ENCODE peak calls at places on chromosomes 6 and 20, in eight cellular contexts. L, U, O, B, Q, G, T and H are unnamed samples.

GRCh38 chr6:106380407-106380806 is 19.9 kb downstream of the CRYBG1 start:
- DNase-seq in L (peak), U (peak), O (no peak), B (no peak), Q (no peak), G (no peak), T (no peak), H (no peak)

GRCh38 chr20:52060794-52061714 is 130.5 kb downstream of the ZFP64 start:
- DNase-seq in L (peak), U (peak), O (no peak), B (peak), Q (no peak), G (no peak), T (no peak), H (no peak)

GRCh38 chr6:134351615-134352474 is 33.9 kb upstream of the SGK1 start:
- DNase-seq in L (no peak), U (no peak), O (peak), B (no peak), Q (no peak), G (no peak), T (no peak), H (no peak)

GRCh38 chr6:111662794-111663231 is 57.1 kb upstream of the TRAF3IP2 start:
- DNase-seq in L (no peak), U (no peak), O (no peak), B (no peak), Q (no peak), G (no peak), T (no peak), H (no peak)

GRCh38 chr20:2692036-2692885 is at the start of gene EBF4:
- DNase-seq in L (peak), U (no peak), O (peak), B (peak), Q (peak), G (peak), T (no peak), H (peak)

GRCh38 chr20:36336838-36337478 is 30.8 kb downstream of the DLGAP4 start:
- DNase-seq in L (no peak), U (no peak), O (no peak), B (no peak), Q (no peak), G (no peak), T (no peak), H (no peak)

GRCh38 chr6:2622683-2623082 is 128.0 kb downstream of the MYLK4 start:
- DNase-seq in L (peak), U (no peak), O (no peak), B (no peak), Q (no peak), G (no peak), T (no peak), H (no peak)

GRCh38 chr6:15409301-15410125 is 163.6 kb downstream of the JARID2 start:
- DNase-seq in L (no peak), U (no peak), O (no peak), B (no peak), Q (no peak), G (no peak), T (no peak), H (no peak)

GRCh38 chr6:164832410-164832809 is 477.0 kb downstream of the C6orf118 start:
- DNase-seq in L (no peak), U (no peak), O (no peak), B (no peak), Q (no peak), G (no peak), T (no peak), H (no peak)

GRCh38 chr20:50717974-50718761 is 13.2 kb upstream of the PARD6B start:
- DNase-seq in L (no peak), U (peak), O (no peak), B (no peak), Q (no peak), G (no peak), T (no peak), H (no peak)

GRCh38 chr6:146410851-146411595 is 132.6 kb upstream of the RAB32 start:
- DNase-seq in L (peak), U (peak), O (no peak), B (no peak), Q (no peak), G (no peak), T (no peak), H (no peak)

GRCh38 chr20:7601431-7601830 is 338.8 kb downstream of the HAO1 start:
- DNase-seq in L (no peak), U (peak), O (no peak), B (no peak), Q (no peak), G (no peak), T (no peak), H (no peak)

GRCh38 chr6:140174509-140174908 is 800.1 kb upstream of the CITED2 start:
- DNase-seq in L (peak), U (peak), O (no peak), B (no peak), Q (no peak), G (peak), T (no peak), H (no peak)

DNA sequence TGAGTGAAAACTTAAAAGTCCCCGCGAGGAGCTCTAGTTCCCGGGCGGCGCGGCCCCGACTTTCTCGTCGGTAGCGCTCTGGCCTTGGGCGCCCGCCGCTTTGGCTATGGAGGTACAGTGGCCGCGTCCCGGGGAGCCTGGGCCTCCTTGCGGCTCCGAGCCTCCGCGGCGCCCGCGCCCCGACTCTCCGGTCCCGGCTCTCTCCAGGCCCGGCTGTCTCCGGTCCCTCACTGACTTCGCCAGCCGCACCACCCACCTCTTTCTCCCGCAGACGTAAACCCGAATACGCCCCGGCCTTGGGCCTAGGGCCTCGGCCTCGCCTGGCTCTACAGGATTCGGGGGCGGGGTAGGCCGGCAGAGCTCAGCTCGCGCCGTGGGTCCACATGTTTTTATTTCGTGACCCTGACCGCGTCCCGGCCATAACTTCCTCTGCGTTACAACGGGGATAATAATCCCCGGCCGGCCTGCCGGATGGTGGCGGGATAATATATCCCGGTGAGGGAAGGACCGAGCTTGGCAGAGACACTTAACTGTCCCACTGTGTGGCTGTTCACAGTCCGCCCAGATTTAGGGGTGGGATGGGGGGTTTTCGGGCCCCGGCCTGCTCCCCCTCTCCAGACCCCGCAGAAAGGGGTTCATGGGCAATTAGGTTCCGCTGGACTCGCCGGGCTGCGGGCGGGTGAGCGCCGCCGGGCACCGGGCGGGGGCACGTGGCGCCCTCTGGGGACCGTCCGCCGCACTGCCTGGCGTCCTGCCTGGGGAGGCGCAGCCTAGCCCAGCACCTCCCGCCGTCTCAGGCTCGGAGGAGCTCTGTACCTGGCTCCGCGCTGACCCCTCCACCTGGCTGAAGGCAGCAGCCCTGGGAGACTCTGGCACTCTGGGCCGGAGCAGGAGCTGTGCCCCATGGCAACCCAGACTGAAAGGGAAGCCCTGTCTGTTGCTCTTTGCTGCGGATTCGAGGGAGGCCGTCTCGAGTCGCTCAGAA is 10.1 kb upstream of the TBX18 start:
- DNase-seq in L (no peak), U (peak), O (peak), B (peak), Q (peak), G (no peak), T (peak), H (peak)
- TF ChIP-seq CTCF in L (peak), U (peak), O (peak), B (peak), Q (peak), G (no peak), T (peak), H (peak)

DNA sequence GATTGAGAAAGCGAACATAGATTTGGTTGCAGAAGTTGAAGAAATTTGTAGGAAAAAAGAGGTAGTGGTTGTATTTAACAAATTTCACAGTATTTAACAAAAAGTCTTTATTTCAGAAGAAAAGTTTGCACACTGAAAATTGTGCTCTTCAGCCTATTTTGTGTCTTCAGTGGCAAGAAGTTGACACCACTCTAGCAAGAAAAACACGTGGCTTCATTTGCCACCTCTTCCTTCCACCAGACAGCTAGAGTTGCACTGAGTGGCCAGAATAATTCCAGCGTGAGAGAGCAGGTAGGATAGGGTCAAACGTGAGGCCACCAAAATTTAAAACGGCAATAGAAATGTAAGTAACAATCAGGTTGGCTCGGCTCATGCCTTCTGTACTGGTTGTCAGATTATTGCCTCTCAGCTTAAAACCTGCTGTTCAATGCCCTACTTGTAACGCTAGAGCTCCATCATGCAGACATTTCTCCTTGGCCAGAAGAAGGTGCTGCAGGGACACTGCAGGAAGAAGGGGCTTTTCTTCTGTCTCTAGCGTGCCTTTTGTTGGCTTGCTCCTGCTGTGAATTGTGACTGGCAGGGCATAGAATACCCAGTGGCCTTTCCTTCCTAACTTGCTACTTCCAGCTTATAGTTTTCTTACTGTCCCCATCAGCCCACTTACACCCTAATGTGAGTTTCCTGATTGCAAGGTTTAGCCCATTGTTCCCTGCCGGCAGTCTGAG is 12.1 kb downstream of the TRAPPC3L start:
- DNase-seq in L (no peak), U (no peak), O (no peak), B (peak), Q (no peak), G (no peak), T (no peak), H (no peak)
- TF ChIP-seq CTCF in L (peak), U (no peak), O (no peak), B (peak), Q (no peak), G (no peak), T (no peak), H (no peak)

GRCh38 chr6:135411339-135411738 is 86.2 kb downstream of the AHI1 start:
- DNase-seq in L (no peak), U (peak), O (no peak), B (no peak), Q (no peak), G (no peak), T (no peak), H (no peak)
- TF ChIP-seq CTCF in L (peak), U (peak), O (peak), B (no peak), Q (peak), G (no peak), T (no peak), H (no peak)

DNA sequence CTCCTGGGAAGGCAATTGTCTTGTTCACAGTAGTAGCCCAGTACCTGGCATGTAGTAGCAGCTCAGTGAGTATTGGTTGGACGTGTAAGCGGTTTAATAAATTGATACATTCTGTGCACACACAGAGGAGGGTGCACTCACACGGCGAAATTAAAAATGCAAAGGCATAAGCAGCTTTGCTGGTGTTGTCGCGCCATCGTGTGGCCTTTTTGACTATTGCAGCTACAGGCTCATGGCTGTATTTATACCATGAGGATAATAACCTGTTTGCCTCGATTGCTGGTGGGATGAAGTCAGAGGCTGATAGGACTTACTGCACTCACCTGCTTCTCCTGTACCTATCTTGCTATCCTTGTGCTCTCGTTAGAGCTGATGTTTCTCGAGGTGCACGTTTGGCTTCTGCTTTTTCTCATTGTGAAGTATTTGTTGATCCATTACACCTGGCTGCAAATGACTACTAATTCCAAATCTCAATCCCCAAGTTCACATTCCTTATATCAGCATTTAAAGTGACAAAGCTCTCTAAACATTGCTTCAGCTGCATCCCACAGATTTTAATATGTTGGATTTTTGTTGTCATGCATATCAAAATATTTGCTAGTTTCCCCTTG is 61.5 kb downstream of the TBXT start:
- DNase-seq in L (peak), U (peak), O (peak), B (peak), Q (peak), G (no peak), T (no peak), H (peak)
- TF ChIP-seq CTCF in L (peak), U (peak), O (peak), B (peak), Q (peak), G (peak), T (peak), H (peak)

GRCh38 chr20:10433623-10434466 is at the start of gene MKKS:
- DNase-seq in L (peak), U (peak), O (peak), B (peak), Q (peak), G (peak), T (peak), H (peak)
- TF ChIP-seq CTCF in L (no peak), U (peak), O (no peak), B (no peak), Q (no peak), G (no peak), T (no peak), H (no peak)

GRCh38 chr20:32820698-32821378 is 1.1 kb downstream of the MAPRE1 start:
- DNase-seq in L (no peak), U (no peak), O (peak), B (no peak), Q (no peak), G (no peak), T (no peak), H (no peak)

GRCh38 chr20:32822189-32822588 is 2.4 kb downstream of the MAPRE1 start:
- DNase-seq in L (no peak), U (no peak), O (no peak), B (no peak), Q (no peak), G (no peak), T (no peak), H (no peak)

GRCh38 chr20:32823737-32824588 is 4.2 kb downstream of the MAPRE1 start:
- DNase-seq in L (peak), U (no peak), O (no peak), B (no peak), Q (no peak), G (no peak), T (no peak), H (no peak)

GRCh38 chr20:32823078-32823477 is 3.3 kb downstream of the MAPRE1 start:
- DNase-seq in L (peak), U (peak), O (peak), B (peak), Q (no peak), G (no peak), T (no peak), H (no peak)

DNA sequence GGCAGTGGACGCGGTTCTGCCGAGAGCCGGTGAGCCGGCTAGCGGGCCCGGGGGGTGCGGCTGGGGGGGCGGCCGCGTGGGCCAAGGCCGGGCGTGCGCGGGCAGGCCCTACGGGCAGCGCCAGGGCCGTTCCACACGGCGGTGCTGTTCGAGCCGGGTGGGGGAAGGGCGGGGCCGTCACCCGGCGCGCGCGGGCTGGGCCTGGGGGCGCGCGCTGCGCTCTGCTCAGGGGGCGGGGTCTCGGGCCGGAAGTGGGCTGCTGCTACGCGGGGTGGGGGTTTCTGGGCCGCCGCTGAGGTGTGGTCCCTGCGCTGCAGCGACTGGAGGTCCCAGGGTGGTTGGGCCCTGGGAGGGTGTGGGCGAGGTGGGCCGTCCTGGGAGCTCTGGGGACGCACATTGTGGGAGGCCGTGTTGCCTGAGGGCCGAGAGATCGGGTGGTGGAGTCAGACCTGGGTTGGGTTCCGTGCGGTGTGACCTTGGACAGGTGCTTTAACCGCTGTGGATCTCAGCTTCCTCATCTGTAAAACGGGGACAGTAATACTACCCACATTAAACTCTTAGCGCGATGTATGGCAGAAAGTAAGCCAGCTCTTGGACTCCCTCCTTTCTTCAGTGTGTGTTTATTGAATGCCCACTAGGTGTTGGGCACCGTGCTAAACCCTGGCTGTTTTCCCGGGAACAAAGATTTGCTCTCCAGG is 395 bp downstream of the MAPRE1 start:
- DNase-seq in L (peak), U (no peak), O (peak), B (peak), Q (peak), G (peak), T (peak), H (peak)
- TF ChIP-seq CTCF in L (peak), U (no peak), O (no peak), B (peak), Q (peak), G (no peak), T (no peak), H (no peak)

GRCh38 chr6:78308025-78308424 is 559.3 kb upstream of the IRAK1BP1 start:
- DNase-seq in L (no peak), U (peak), O (no peak), B (peak), Q (peak), G (no peak), T (no peak), H (no peak)
- TF ChIP-seq CTCF in L (no peak), U (peak), O (no peak), B (peak), Q (no peak), G (no peak), T (no peak), H (no peak)

GRCh38 chr6:27495386-27496135 is 22.7 kb upstream of the ZNF184 start:
- DNase-seq in L (peak), U (peak), O (peak), B (no peak), Q (peak), G (no peak), T (no peak), H (peak)
- TF ChIP-seq CTCF in L (peak), U (no peak), O (no peak), B (no peak), Q (peak), G (no peak), T (no peak), H (no peak)

GRCh38 chr6:32689531-32690505 is 23.4 kb upstream of the HLA-DQB1 start:
- DNase-seq in L (no peak), U (no peak), O (no peak), B (no peak), Q (no peak), G (no peak), T (no peak), H (peak)

GRCh38 chr6:32692019-32692418 is 25.6 kb upstream of the HLA-DQB1 start:
- DNase-seq in L (no peak), U (peak), O (peak), B (peak), Q (no peak), G (no peak), T (no peak), H (peak)
- TF ChIP-seq CTCF in L (no peak), U (peak), O (peak), B (peak), Q (no peak), G (no peak), T (peak), H (peak)